ENCODE peak calls at places on chromosomes 1 and 21, in seven cellular contexts. One of them, this sample, is unnamed. For H3K9me3, the result is how much of the 10 kb centered on the place peaks cover.

GRCh38 chr1:111213412-111213811 is 13.0 kb upstream of the DENND2D start:
- DNase-seq in cardiac muscle cell: no peak
- DNase-seq in fibroblast of lung: no peak
- DNase-seq in small intestine: peak
- DNase-seq in CD4-positive, alpha-beta T cell: no peak
- DNase-seq in neural progenitor cell: no peak
- DNase-seq in left lung: peak
- DNase-seq in this sample: no peak

GRCh38 chr1:12435639-12436344 is 182.2 kb downstream of the DHRS3 start:
- DNase-seq in cardiac muscle cell: no peak
- DNase-seq in fibroblast of lung: no peak
- DNase-seq in small intestine: peak
- DNase-seq in CD4-positive, alpha-beta T cell: no peak
- DNase-seq in neural progenitor cell: no peak
- DNase-seq in left lung: no peak
- DNase-seq in this sample: no peak

GRCh38 chr1:15680614-15681345 is 3.3 kb upstream of the PLEKHM2 start:
- DNase-seq in cardiac muscle cell: no peak
- DNase-seq in fibroblast of lung: peak
- DNase-seq in small intestine: peak
- DNase-seq in CD4-positive, alpha-beta T cell: no peak
- DNase-seq in neural progenitor cell: no peak
- DNase-seq in left lung: no peak
- DNase-seq in this sample: no peak

GRCh38 chr1:13965770-13966398 is 265.9 kb downstream of the PRDM2 start:
- DNase-seq in cardiac muscle cell: peak
- DNase-seq in fibroblast of lung: peak
- DNase-seq in small intestine: peak
- DNase-seq in CD4-positive, alpha-beta T cell: no peak
- DNase-seq in neural progenitor cell: peak
- DNase-seq in left lung: no peak
- DNase-seq in this sample: no peak

GRCh38 chr1:200367841-200368534 is 41.8 kb downstream of the ZNF281 start:
- DNase-seq in cardiac muscle cell: no peak
- DNase-seq in fibroblast of lung: peak
- DNase-seq in small intestine: no peak
- DNase-seq in CD4-positive, alpha-beta T cell: no peak
- DNase-seq in neural progenitor cell: no peak
- DNase-seq in left lung: no peak
- DNase-seq in this sample: no peak

GRCh38 chr1:219837994-219838294 is 90.4 kb downstream of the SLC30A10 start:
- DNase-seq in cardiac muscle cell: no peak
- DNase-seq in fibroblast of lung: no peak
- DNase-seq in small intestine: no peak
- DNase-seq in CD4-positive, alpha-beta T cell: no peak
- DNase-seq in neural progenitor cell: no peak
- DNase-seq in left lung: no peak
- DNase-seq in this sample: no peak

GRCh38 chr1:177164380-177165068 is at the start of gene ASTN1:
- DNase-seq in cardiac muscle cell: peak
- DNase-seq in fibroblast of lung: no peak
- DNase-seq in small intestine: no peak
- DNase-seq in CD4-positive, alpha-beta T cell: no peak
- DNase-seq in neural progenitor cell: peak
- DNase-seq in left lung: peak
- DNase-seq in this sample: no peak

GRCh38 chr1:111448482-111448917 is 556 bp downstream of the WDR77 start:
- DNase-seq in cardiac muscle cell: no peak
- DNase-seq in fibroblast of lung: no peak
- DNase-seq in small intestine: no peak
- DNase-seq in CD4-positive, alpha-beta T cell: no peak
- DNase-seq in neural progenitor cell: no peak
- DNase-seq in left lung: no peak
- DNase-seq in this sample: peak

GRCh38 chr1:89081005-89081404 is 16.0 kb upstream of the GBP1 start:
- DNase-seq in cardiac muscle cell: no peak
- DNase-seq in fibroblast of lung: no peak
- DNase-seq in small intestine: no peak
- DNase-seq in CD4-positive, alpha-beta T cell: no peak
- DNase-seq in neural progenitor cell: no peak
- DNase-seq in left lung: no peak
- DNase-seq in this sample: no peak

GRCh38 chr1:100512803-100513352 is 25.1 kb upstream of the GPR88 start:
- DNase-seq in cardiac muscle cell: no peak
- DNase-seq in fibroblast of lung: no peak
- DNase-seq in small intestine: no peak
- DNase-seq in CD4-positive, alpha-beta T cell: no peak
- DNase-seq in neural progenitor cell: no peak
- DNase-seq in left lung: no peak
- DNase-seq in this sample: no peak

GRCh38 chr1:103129255-103129654 is 20.9 kb upstream of the COL11A1 start:
- DNase-seq in cardiac muscle cell: no peak
- DNase-seq in fibroblast of lung: no peak
- DNase-seq in small intestine: no peak
- DNase-seq in CD4-positive, alpha-beta T cell: no peak
- DNase-seq in neural progenitor cell: no peak
- DNase-seq in left lung: no peak
- DNase-seq in this sample: no peak

GRCh38 chr1:172499636-172500141 is 33.3 kb upstream of the SUCO start:
- DNase-seq in cardiac muscle cell: no peak
- DNase-seq in fibroblast of lung: no peak
- DNase-seq in small intestine: peak
- DNase-seq in CD4-positive, alpha-beta T cell: no peak
- DNase-seq in neural progenitor cell: no peak
- DNase-seq in left lung: no peak
- DNase-seq in this sample: no peak

GRCh38 chr21:46092026-46092764 is 5.7 kb upstream of the COL6A2 start:
- DNase-seq in cardiac muscle cell: no peak
- DNase-seq in fibroblast of lung: peak
- DNase-seq in small intestine: no peak
- DNase-seq in CD4-positive, alpha-beta T cell: no peak
- DNase-seq in neural progenitor cell: no peak
- DNase-seq in left lung: peak
- DNase-seq in this sample: no peak

GRCh38 chr1:172581779-172582178 is 48.8 kb downstream of the SUCO start:
- DNase-seq in cardiac muscle cell: no peak
- DNase-seq in fibroblast of lung: peak
- DNase-seq in small intestine: no peak
- DNase-seq in CD4-positive, alpha-beta T cell: no peak
- DNase-seq in neural progenitor cell: no peak
- DNase-seq in left lung: no peak
- DNase-seq in this sample: no peak

GRCh38 chr1:12196641-12197482 is 30.1 kb downstream of the TNFRSF1B start:
- DNase-seq in cardiac muscle cell: no peak
- DNase-seq in fibroblast of lung: no peak
- DNase-seq in small intestine: no peak
- DNase-seq in CD4-positive, alpha-beta T cell: no peak
- DNase-seq in neural progenitor cell: peak
- DNase-seq in left lung: peak
- DNase-seq in this sample: no peak

GRCh38 chr1:234602334-234603220 is 7.4 kb downstream of the IRF2BP2 start:
- DNase-seq in cardiac muscle cell: no peak
- DNase-seq in fibroblast of lung: peak
- DNase-seq in small intestine: peak
- DNase-seq in CD4-positive, alpha-beta T cell: no peak
- DNase-seq in neural progenitor cell: no peak
- DNase-seq in left lung: no peak
- DNase-seq in this sample: no peak

GRCh38 chr1:2224621-2225020 is 3.5 kb upstream of the SKI start:
- DNase-seq in cardiac muscle cell: no peak
- DNase-seq in fibroblast of lung: no peak
- DNase-seq in small intestine: no peak
- DNase-seq in CD4-positive, alpha-beta T cell: no peak
- DNase-seq in neural progenitor cell: no peak
- DNase-seq in left lung: peak
- DNase-seq in this sample: peak

GRCh38 chr1:218828125-218828650 is 345.5 kb upstream of the LYPLAL1 start:
- DNase-seq in cardiac muscle cell: no peak
- DNase-seq in fibroblast of lung: no peak
- DNase-seq in small intestine: no peak
- DNase-seq in CD4-positive, alpha-beta T cell: no peak
- DNase-seq in neural progenitor cell: no peak
- DNase-seq in left lung: no peak
- DNase-seq in this sample: no peak

GRCh38 chr1:218827486-218827885 is 346.2 kb upstream of the LYPLAL1 start:
- DNase-seq in cardiac muscle cell: no peak
- DNase-seq in fibroblast of lung: no peak
- DNase-seq in small intestine: no peak
- DNase-seq in CD4-positive, alpha-beta T cell: no peak
- DNase-seq in neural progenitor cell: no peak
- DNase-seq in left lung: no peak
- DNase-seq in this sample: no peak

GRCh38 chr1:218829143-218829542 is 344.5 kb upstream of the LYPLAL1 start:
- DNase-seq in cardiac muscle cell: no peak
- DNase-seq in fibroblast of lung: peak
- DNase-seq in small intestine: no peak
- DNase-seq in CD4-positive, alpha-beta T cell: no peak
- DNase-seq in neural progenitor cell: no peak
- DNase-seq in left lung: no peak
- DNase-seq in this sample: no peak

GRCh38 chr1:218817747-218818146 is 355.9 kb upstream of the LYPLAL1 start:
- DNase-seq in cardiac muscle cell: peak
- DNase-seq in fibroblast of lung: peak
- DNase-seq in small intestine: no peak
- DNase-seq in CD4-positive, alpha-beta T cell: no peak
- DNase-seq in neural progenitor cell: no peak
- DNase-seq in left lung: peak
- DNase-seq in this sample: no peak

DNA sequence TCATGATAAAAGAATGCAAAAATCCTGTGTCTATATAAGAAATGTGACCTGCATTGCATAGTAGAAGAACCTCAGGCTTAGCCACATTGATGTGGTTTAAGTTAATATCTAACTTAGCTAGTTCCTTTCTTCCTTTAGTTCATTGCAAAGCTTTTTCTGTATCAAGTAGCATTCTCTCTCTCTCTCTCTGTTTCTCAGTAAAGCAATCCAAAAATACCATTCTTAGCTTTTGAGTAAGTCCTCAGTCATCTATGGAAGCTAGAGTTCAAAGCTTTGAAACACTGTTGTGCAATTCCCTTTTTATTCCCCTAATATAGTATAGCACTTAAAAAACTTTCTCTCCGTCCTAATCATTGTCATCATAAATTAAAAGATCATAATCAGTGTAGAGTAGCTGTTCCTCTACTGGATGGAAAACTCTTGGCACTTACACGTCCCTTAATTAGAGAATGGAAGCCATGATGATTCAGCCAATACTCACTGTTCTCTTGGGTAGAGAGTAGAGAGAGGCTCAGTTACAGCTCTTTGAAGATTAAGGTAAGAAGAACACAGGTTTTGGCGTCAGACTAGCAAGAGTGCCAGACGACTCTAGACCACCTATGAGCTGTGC is 350.3 kb upstream of the LYPLAL1 start:
- DNase-seq in cardiac muscle cell: no peak
- DNase-seq in fibroblast of lung: peak
- DNase-seq in small intestine: no peak
- DNase-seq in CD4-positive, alpha-beta T cell: no peak
- DNase-seq in neural progenitor cell: no peak
- DNase-seq in left lung: no peak
- DNase-seq in this sample: no peak
- H3K27ac ChIP-seq in cardiac muscle cell: no peak
- H3K27ac ChIP-seq in fibroblast of lung: peak
- H3K27ac ChIP-seq in small intestine: no peak
- H3K27ac ChIP-seq in CD4-positive, alpha-beta T cell: no peak
- H3K27ac ChIP-seq in neural progenitor cell: no peak
- H3K27ac ChIP-seq in left lung: peak
- H3K27ac ChIP-seq in this sample: no peak

DNA sequence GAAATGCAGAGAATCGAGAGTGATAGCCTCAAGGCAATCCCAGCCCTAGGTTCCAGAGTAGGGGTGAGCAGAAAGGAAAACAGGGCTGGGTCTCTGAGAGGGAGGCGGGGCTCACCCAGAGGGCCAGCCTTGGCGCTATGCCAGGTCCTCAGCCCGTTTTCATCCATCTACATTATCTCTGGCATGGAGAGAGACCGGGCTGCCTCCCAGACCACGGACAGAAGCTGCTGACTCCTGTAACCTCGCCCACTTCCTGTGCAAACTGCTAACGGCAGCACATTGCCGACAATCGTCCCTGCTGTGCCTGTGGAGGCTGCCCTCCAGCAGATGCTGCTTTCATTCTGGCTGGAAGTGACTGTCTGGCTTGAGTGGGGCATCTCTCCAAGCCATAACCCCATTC is 569.1 kb downstream of the NPHP4 start:
- DNase-seq in cardiac muscle cell: peak
- DNase-seq in fibroblast of lung: no peak
- DNase-seq in small intestine: no peak
- DNase-seq in CD4-positive, alpha-beta T cell: peak
- DNase-seq in neural progenitor cell: no peak
- DNase-seq in left lung: no peak
- DNase-seq in this sample: peak
- H3K9me3 ChIP-seq in cardiac muscle cell: under half
- H3K9me3 ChIP-seq in fibroblast of lung: under half
- H3K9me3 ChIP-seq in small intestine: under half
- H3K9me3 ChIP-seq in CD4-positive, alpha-beta T cell: under half
- H3K9me3 ChIP-seq in neural progenitor cell: under half
- H3K9me3 ChIP-seq in left lung: under half
- H3K9me3 ChIP-seq in this sample: under half

GRCh38 chr21:41764558-41765392 is 2.1 kb downstream of the RIPK4 start:
- DNase-seq in cardiac muscle cell: no peak
- DNase-seq in fibroblast of lung: no peak
- DNase-seq in small intestine: peak
- DNase-seq in CD4-positive, alpha-beta T cell: no peak
- DNase-seq in neural progenitor cell: no peak
- DNase-seq in left lung: no peak
- DNase-seq in this sample: no peak
- H3K27ac ChIP-seq in cardiac muscle cell: no peak
- H3K27ac ChIP-seq in fibroblast of lung: no peak
- H3K27ac ChIP-seq in small intestine: peak
- H3K27ac ChIP-seq in CD4-positive, alpha-beta T cell: no peak
- H3K27ac ChIP-seq in neural progenitor cell: no peak
- H3K27ac ChIP-seq in left lung: no peak
- H3K27ac ChIP-seq in this sample: no peak

GRCh38 chr1:160481979-160482596 is 41.0 kb downstream of the SLAMF6 start:
- DNase-seq in cardiac muscle cell: no peak
- DNase-seq in fibroblast of lung: no peak
- DNase-seq in small intestine: no peak
- DNase-seq in CD4-positive, alpha-beta T cell: no peak
- DNase-seq in neural progenitor cell: no peak
- DNase-seq in left lung: no peak
- DNase-seq in this sample: no peak
- H3K9me3 ChIP-seq in cardiac muscle cell: under half
- H3K9me3 ChIP-seq in fibroblast of lung: under half
- H3K9me3 ChIP-seq in small intestine: under half
- H3K9me3 ChIP-seq in CD4-positive, alpha-beta T cell: under half
- H3K9me3 ChIP-seq in neural progenitor cell: under half
- H3K9me3 ChIP-seq in left lung: under half
- H3K9me3 ChIP-seq in this sample: under half

DNA sequence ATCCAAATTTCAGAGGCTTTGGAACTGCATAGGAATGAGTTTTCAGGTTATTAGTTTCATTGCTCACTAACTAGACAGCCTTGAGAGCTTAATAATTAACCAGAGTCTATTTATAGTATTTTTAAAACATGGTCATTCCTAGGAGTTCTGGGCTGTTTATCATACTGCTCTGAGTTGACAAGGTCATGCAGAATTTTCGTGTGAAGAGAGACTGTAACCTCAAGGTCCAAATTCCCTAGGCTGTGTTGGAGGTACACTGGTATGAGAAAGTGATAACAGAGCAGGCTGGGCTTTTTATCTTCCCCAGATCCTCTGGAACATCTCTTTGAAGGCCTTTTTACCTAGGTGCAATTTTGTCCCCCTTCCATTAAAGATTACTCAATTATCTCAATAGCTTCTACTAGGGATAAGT is 736.3 kb downstream of the LTN1 start:
- DNase-seq in cardiac muscle cell: peak
- DNase-seq in fibroblast of lung: no peak
- DNase-seq in small intestine: peak
- DNase-seq in CD4-positive, alpha-beta T cell: no peak
- DNase-seq in neural progenitor cell: no peak
- DNase-seq in left lung: no peak
- DNase-seq in this sample: no peak
- H3K27ac ChIP-seq in cardiac muscle cell: peak
- H3K27ac ChIP-seq in fibroblast of lung: no peak
- H3K27ac ChIP-seq in small intestine: no peak
- H3K27ac ChIP-seq in CD4-positive, alpha-beta T cell: no peak
- H3K27ac ChIP-seq in neural progenitor cell: no peak
- H3K27ac ChIP-seq in left lung: no peak
- H3K27ac ChIP-seq in this sample: no peak